ENCODE peak calls at places on chromosomes 2 and 18, in five cellular contexts. Q is mesenchymal stem cell, K is neuronal stem cell, L is H9, S is trophoblast cell. E is an unnamed sample.

GRCh38 chr18:34117319-34117718 is 107.4 kb downstream of the NOL4 start:
- DNase-seq in Q (no peak), K (no peak), L (no peak), S (no peak), E (no peak)

GRCh38 chr18:10473152-10473551 is 18.7 kb downstream of the APCDD1 start:
- DNase-seq in Q (no peak), K (no peak), L (no peak), S (no peak), E (no peak)

GRCh38 chr18:47873625-47874024 is 56.8 kb downstream of the SMAD2 start:
- DNase-seq in Q (no peak), K (no peak), L (no peak), S (no peak), E (no peak)

GRCh38 chr2:199484927-199485326 is 27.2 kb upstream of the SATB2 start:
- DNase-seq in Q (no peak), K (no peak), L (peak; percentile 47), S (no peak), E (no peak)

GRCh38 chr18:48546411-48546810 is 7.6 kb downstream of the CTIF start:
- DNase-seq in Q (peak; percentile 85), K (no peak), L (no peak), S (no peak), E (no peak)

GRCh38 chr2:67322361-67323001 is 74.7 kb upstream of the ETAA1 start:
- DNase-seq in Q (peak; percentile 52), K (peak; percentile 40), L (peak; percentile 78), S (peak; percentile 20), E (peak; percentile 54)

GRCh38 chr2:36550006-36550405 is 48.0 kb downstream of the FEZ2 start:
- DNase-seq in Q (no peak), K (no peak), L (no peak), S (no peak), E (no peak)

GRCh38 chr2:233105930-233106329 is 45.8 kb downstream of the INPP5D start:
- DNase-seq in Q (no peak), K (no peak), L (no peak), S (no peak), E (no peak)

GRCh38 chr18:43484710-43485109 is 207.4 kb upstream of the SYT4 start:
- DNase-seq in Q (no peak), K (no peak), L (no peak), S (no peak), E (no peak)

GRCh38 chr2:85132834-85133637 is at the start of gene TCF7L1:
- DNase-seq in Q (peak; percentile 92), K (peak; percentile 91), L (peak; percentile 92), S (peak; percentile 54), E (peak; percentile 51)

GRCh38 chr2:62489162-62489561 is 16.8 kb downstream of the TMEM17 start:
- DNase-seq in Q (no peak), K (no peak), L (no peak), S (no peak), E (no peak)

GRCh38 chr2:227657204-227657845 is 9.3 kb upstream of the SCYGR5 start:
- DNase-seq in Q (peak; percentile 10), K (no peak), L (no peak), S (no peak), E (no peak)

GRCh38 chr2:46481541-46482193 is 2.3 kb downstream of the TMEM247 start:
- DNase-seq in Q (peak; percentile 84), K (no peak), L (no peak), S (no peak), E (no peak)

GRCh38 chr2:214800180-214800579 is 9.3 kb downstream of the BARD1 start:
- DNase-seq in Q (no peak), K (no peak), L (no peak), S (no peak), E (no peak)

GRCh38 chr2:177717831-177718618 is 325.5 kb downstream of the AGPS start:
- DNase-seq in Q (no peak), K (no peak), L (no peak), S (no peak), E (no peak)

GRCh38 chr2:149307014-149307413 is 23.4 kb upstream of the LYPD6 start:
- DNase-seq in Q (peak; percentile 49), K (no peak), L (no peak), S (no peak), E (no peak)

GRCh38 chr2:197978971-197979370 is 174.6 kb downstream of the PLCL1 start:
- DNase-seq in Q (no peak), K (no peak), L (no peak), S (no peak), E (no peak)

GRCh38 chr2:130391058-130391871 is 35.4 kb downstream of the PTPN18 start:
- DNase-seq in Q (peak; percentile 81), K (peak; percentile 44), L (peak; percentile 72), S (peak; percentile 89), E (peak; percentile 81)

GRCh38 chr2:182132605-182133004 is 147.0 kb downstream of the PPP1R1C start:
- DNase-seq in Q (peak; percentile 18), K (no peak), L (no peak), S (no peak), E (no peak)

GRCh38 chr18:10140928-10141327 is 227.1 kb downstream of the VAPA start:
- DNase-seq in Q (peak; percentile 84), K (no peak), L (no peak), S (peak; percentile 24), E (peak; percentile 45)

GRCh38 chr2:10493636-10494281 is 45.6 kb upstream of the ODC1 start:
- DNase-seq in Q (peak; percentile 12), K (no peak), L (no peak), S (no peak), E (peak; percentile 29)

GRCh38 chr2:45123521-45124191 is 114.4 kb upstream of the SIX2 start:
- DNase-seq in Q (no peak), K (no peak), L (no peak), S (no peak), E (no peak)

GRCh38 chr2:51920509-51920908 is 888.6 kb upstream of the NRXN1 start:
- DNase-seq in Q (no peak), K (no peak), L (no peak), S (no peak), E (no peak)

GRCh38 chr18:62751341-62751821 is 36.0 kb downstream of the PHLPP1 start:
- DNase-seq in Q (peak; percentile 40), K (peak; percentile 74), L (peak; percentile 75), S (no peak), E (peak; percentile 68)

GRCh38 chr2:232341739-232342126 is 36.8 kb upstream of the ALPP start:
- DNase-seq in Q (no peak), K (no peak), L (no peak), S (no peak), E (peak; percentile 22)

GRCh38 chr18:78612318-78612717 is 367.3 kb upstream of the SALL3 start:
- DNase-seq in Q (no peak), K (no peak), L (peak; percentile 12), S (no peak), E (no peak)

GRCh38 chr2:219522111-219523030 is 8.1 kb downstream of the ASIC4 start:
- DNase-seq in Q (peak; percentile 71), K (no peak), L (peak; percentile 80), S (no peak), E (no peak)

GRCh38 chr2:109582928-109583895 is 30.6 kb downstream of the SEPTIN10 start:
- DNase-seq in Q (peak; percentile 39), K (no peak), L (no peak), S (no peak), E (no peak)

GRCh38 chr2:60468390-60469085 is 84.9 kb downstream of the BCL11A start:
- DNase-seq in Q (no peak), K (no peak), L (no peak), S (no peak), E (no peak)

GRCh38 chr2:57181315-57182038 is 865.1 kb upstream of the VRK2 start:
- DNase-seq in Q (peak; percentile 36), K (no peak), L (no peak), S (no peak), E (no peak)

GRCh38 chr2:151707857-151708256 is 26.4 kb downstream of the NEB start:
- DNase-seq in Q (no peak), K (no peak), L (no peak), S (no peak), E (no peak)

GRCh38 chr2:43331428-43331827 is 105.0 kb upstream of the ZFP36L2 start:
- DNase-seq in Q (no peak), K (no peak), L (no peak), S (no peak), E (no peak)
- H2BK12ac ChIP-seq in Q (peak overlapping the region; percentile 59), K (no peak overlapping the region), L (no peak overlapping the region), S (no peak overlapping the region), E (no peak overlapping the region)

GRCh38 chr2:9094117-9094516 is 90.6 kb upstream of the MBOAT2 start:
- DNase-seq in Q (no peak), K (no peak), L (no peak), S (no peak), E (no peak)
- H2BK12ac ChIP-seq in Q (peak overlapping the region; percentile 59), K (peak overlapping the region; percentile 4), L (no peak overlapping the region), S (no peak overlapping the region), E (no peak overlapping the region)

DNA sequence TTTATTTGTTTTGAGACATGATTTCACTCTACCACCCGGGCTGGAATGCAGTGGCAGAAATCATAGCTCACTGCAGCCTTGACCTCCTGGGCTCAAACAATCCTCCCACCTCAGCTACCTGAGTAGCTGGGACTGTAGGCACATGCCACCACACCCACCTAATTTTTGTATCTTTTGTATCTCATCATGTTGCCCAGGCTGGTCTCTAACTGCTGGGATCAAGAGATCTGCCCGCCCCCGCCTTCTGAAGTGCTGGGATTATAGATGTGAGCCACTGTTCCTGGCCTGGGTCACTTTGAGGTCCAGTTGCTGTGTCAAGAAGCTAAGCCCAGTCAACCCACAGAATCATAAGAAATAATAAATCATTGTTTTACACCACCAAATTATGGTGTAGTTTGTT is 38.4 kb downstream of the TSN start:
- DNase-seq in Q (no peak), K (no peak), L (no peak), S (no peak), E (no peak)
- H2BK12ac ChIP-seq in Q (no peak overlapping the region), K (no peak overlapping the region), L (no peak overlapping the region), S (no peak overlapping the region), E (peak overlapping the region; percentile 45)

GRCh38 chr2:220932041-220932440 is 640.1 kb downstream of the EPHA4 start:
- DNase-seq in Q (no peak), K (no peak), L (no peak), S (peak; percentile 79), E (no peak)
- H2BK12ac ChIP-seq in Q (no peak overlapping the region), K (no peak overlapping the region), L (no peak overlapping the region), S (no peak overlapping the region), E (no peak overlapping the region)

DNA sequence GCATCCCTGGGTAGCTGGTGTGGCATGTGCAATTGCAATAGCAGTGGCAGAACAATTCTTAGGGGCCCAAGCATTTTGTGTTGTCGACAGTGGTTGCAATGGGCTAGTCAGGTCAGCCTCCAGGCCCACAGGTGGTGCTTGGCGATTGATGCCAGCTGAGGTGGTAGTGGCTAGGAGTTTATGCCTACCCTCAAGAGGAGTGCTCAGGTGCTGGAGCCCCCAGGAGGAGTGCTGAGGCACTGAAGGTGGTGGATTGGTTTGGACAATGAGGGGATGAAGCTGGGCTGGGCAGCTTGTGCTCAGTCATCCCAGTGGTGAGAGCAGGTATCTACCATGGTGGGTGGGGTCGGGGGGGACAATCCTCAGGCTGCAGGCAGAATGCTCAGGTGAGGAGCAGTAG is 877.9 kb upstream of the TMEFF2 start:
- DNase-seq in Q (no peak), K (no peak), L (no peak), S (no peak), E (no peak)
- H2BK12ac ChIP-seq in Q (no peak overlapping the region), K (no peak overlapping the region), L (no peak overlapping the region), S (no peak overlapping the region), E (no peak overlapping the region)

GRCh38 chr2:49241991-49242390 is 87.7 kb upstream of the FSHR start:
- DNase-seq in Q (peak; percentile 40), K (no peak), L (no peak), S (no peak), E (no peak)
- H2BK12ac ChIP-seq in Q (no peak overlapping the region), K (no peak overlapping the region), L (no peak overlapping the region), S (no peak overlapping the region), E (no peak overlapping the region)

GRCh38 chr2:102841107-102841840 is 79.4 kb downstream of the TMEM182 start:
- DNase-seq in Q (peak; percentile 44), K (peak; percentile 64), L (peak; percentile 80), S (peak; percentile 30), E (peak; percentile 80)
- H2BK12ac ChIP-seq in Q (no peak overlapping the region), K (no peak overlapping the region), L (no peak overlapping the region), S (no peak overlapping the region), E (no peak overlapping the region)